ENCODE peak calls at places on chromosomes 12 and 14, in nine cellular contexts. T is EL; O is heart left ventricle; R is dermis microvascular lymphatic vessel endothelial cell; V is neural crest cell; S is CD8-positive, alpha-beta memory T cell; M is stimulated activated CD8-positive, alpha-beta memory T cell treated with anti-CD3 and anti-CD28 coated beads, Interleukin-2, amount 100 ng/mL, for 1 hour; C is M059J; W is HS-5. D is an unnamed sample.

GRCh38 chr14:101022121-101022520 is 118.6 kb upstream of the RTL1 start:
- DNase-seq in T (no peak), O (peak; percentile 13), R (no peak), V (no peak), S (no peak), M (no peak), C (no peak), W (no peak), D (no peak)

GRCh38 chr12:92089559-92089958 is 56.1 kb downstream of the BTG1 start:
- DNase-seq in T (no peak), O (no peak), R (no peak), V (no peak), S (no peak), M (no peak), C (no peak), W (no peak), D (no peak)

GRCh38 chr12:26369588-26369987 is 174.2 kb downstream of the SSPN start:
- DNase-seq in T (peak; percentile 83), O (no peak), R (peak; percentile 29), V (no peak), S (no peak), M (no peak), C (peak; percentile 88), W (peak; percentile 62), D (peak; percentile 20)

GRCh38 chr12:79174656-79175055 is 310.1 kb downstream of the SYT1 start:
- DNase-seq in T (peak; percentile 36), O (no peak), R (peak; percentile 81), V (no peak), S (no peak), M (no peak), C (peak; percentile 46), W (no peak), D (peak; percentile 20)

GRCh38 chr12:19130224-19131019 is 889 bp downstream of the PLEKHA5 start:
- DNase-seq in T (peak; percentile 38), O (peak; percentile 38), R (peak; percentile 27), V (peak; percentile 23), S (peak; percentile 11), M (no peak), C (peak; percentile 38), W (no peak), D (peak; percentile 15)

GRCh38 chr12:19131020-19131431 is 1.5 kb downstream of the PLEKHA5 start:
- DNase-seq in T (peak; percentile 57), O (no peak), R (peak; percentile 7), V (no peak), S (no peak), M (no peak), C (peak; percentile 72), W (peak; percentile 58), D (peak; percentile 43)

GRCh38 chr12:58204086-58204485 is 262.7 kb downstream of the ATP23 start:
- DNase-seq in T (peak; percentile 26), O (no peak), R (peak; percentile 79), V (no peak), S (no peak), M (no peak), C (peak; percentile 7), W (no peak), D (no peak)

GRCh38 chr12:34022079-34022830 is at the start of gene ALG10:
- DNase-seq in T (peak; percentile 98), O (peak; percentile 97), R (peak; percentile 97), V (peak; percentile 88), S (peak; percentile 91), M (peak; percentile 93), C (peak; percentile 98), W (peak; percentile 90), D (peak; percentile 84)

GRCh38 chr12:99983721-99984258 is 946 bp downstream of the ANKS1B start:
- DNase-seq in T (no peak), O (no peak), R (no peak), V (no peak), S (no peak), M (no peak), C (no peak), W (no peak), D (no peak)

GRCh38 chr12:99911076-99911475 is 73.7 kb downstream of the ANKS1B start:
- DNase-seq in T (peak; percentile 94), O (no peak), R (no peak), V (no peak), S (no peak), M (no peak), C (peak; percentile 96), W (peak; percentile 84), D (peak; percentile 44)

GRCh38 chr12:120121766-120122293 is 5.3 kb upstream of the RAB35 start:
- DNase-seq in T (no peak), O (no peak), R (no peak), V (no peak), S (no peak), M (no peak), C (no peak), W (no peak), D (no peak)

GRCh38 chr12:91781114-91781513 is 364.5 kb downstream of the BTG1 start:
- DNase-seq in T (no peak), O (no peak), R (peak; percentile 6), V (no peak), S (no peak), M (no peak), C (peak; percentile 21), W (no peak), D (no peak)

GRCh38 chr12:24153041-24153440 is 203.6 kb upstream of the SOX5 start:
- DNase-seq in T (no peak), O (no peak), R (no peak), V (no peak), S (no peak), M (no peak), C (no peak), W (no peak), D (no peak)

GRCh38 chr14:74400919-74401503 is 25.0 kb downstream of the SYNDIG1L start:
- DNase-seq in T (no peak), O (no peak), R (no peak), V (no peak), S (no peak), M (no peak), C (no peak), W (no peak), D (no peak)

GRCh38 chr12:89073027-89073398 is 279.3 kb downstream of the DUSP6 start:
- DNase-seq in T (peak; percentile 61), O (no peak), R (peak; percentile 84), V (no peak), S (no peak), M (no peak), C (peak; percentile 68), W (peak; percentile 88), D (no peak)

GRCh38 chr12:112349440-112349839 is 32.8 kb downstream of the HECTD4 start:
- DNase-seq in T (no peak), O (no peak), R (peak; percentile 31), V (no peak), S (no peak), M (no peak), C (no peak), W (no peak), D (no peak)

GRCh38 chr12:106551410-106551809 is 31.4 kb upstream of the RFX4 start:
- DNase-seq in T (no peak), O (no peak), R (no peak), V (no peak), S (no peak), M (no peak), C (no peak), W (no peak), D (no peak)

GRCh38 chr14:98082833-98083232 is 1189.2 kb downstream of the BCL11B start:
- DNase-seq in T (no peak), O (no peak), R (no peak), V (no peak), S (no peak), M (no peak), C (no peak), W (no peak), D (no peak)

GRCh38 chr12:95073698-95074520 is 491 bp upstream of the NR2C1 start:
- DNase-seq in T (no peak), O (no peak), R (no peak), V (no peak), S (no peak), M (no peak), C (no peak), W (no peak), D (no peak)

GRCh38 chr14:47284283-47284682 is 391.1 kb downstream of the MDGA2 start:
- DNase-seq in T (no peak), O (no peak), R (no peak), V (no peak), S (no peak), M (no peak), C (no peak), W (no peak), D (no peak)

GRCh38 chr12:51721281-51721940 is 127.1 kb downstream of the FIGNL2 start:
- DNase-seq in T (no peak), O (peak; percentile 30), R (peak; percentile 39), V (no peak), S (peak; percentile 2), M (no peak), C (no peak), W (no peak), D (no peak)

GRCh38 chr12:57089259-57090245 is 638 bp downstream of the NAB2 start:
- DNase-seq in T (peak; percentile 84), O (peak; percentile 90), R (peak; percentile 70), V (peak; percentile 67), S (peak; percentile 18), M (no peak), C (peak; percentile 42), W (peak; percentile 31), D (no peak)

GRCh38 chr12:50110127-50110761 is 1.8 kb upstream of the COX14 start:
- DNase-seq in T (peak; percentile 57), O (peak; percentile 52), R (no peak), V (no peak), S (no peak), M (no peak), C (peak; percentile 22), W (no peak), D (no peak)

GRCh38 chr12:124551268-124552144 is 15.9 kb downstream of the NCOR2 start:
- DNase-seq in T (no peak), O (peak; percentile 68), R (peak; percentile 30), V (no peak), S (no peak), M (no peak), C (peak; percentile 74), W (no peak), D (peak; percentile 59)

GRCh38 chr14:32800320-32800719 is 138.4 kb upstream of the NPAS3 start:
- DNase-seq in T (no peak), O (no peak), R (no peak), V (no peak), S (no peak), M (no peak), C (no peak), W (no peak), D (no peak)

GRCh38 chr14:53615254-53615653 is 341.4 kb downstream of the BMP4 start:
- DNase-seq in T (no peak), O (no peak), R (no peak), V (no peak), S (no peak), M (no peak), C (no peak), W (no peak), D (no peak)

GRCh38 chr14:74510211-74510931 is 16.8 kb downstream of the ISCA2 start:
- DNase-seq in T (peak; percentile 39), O (no peak), R (no peak), V (peak; percentile 44), S (no peak), M (no peak), C (peak; percentile 55), W (no peak), D (no peak)

GRCh38 chr14:36582011-36582873 is at the start of gene NKX2-8:
- DNase-seq in T (no peak), O (no peak), R (no peak), V (no peak), S (no peak), M (no peak), C (no peak), W (no peak), D (peak; percentile 45)

GRCh38 chr12:53097564-53098353 is at the start of gene IGFBP6:
- DNase-seq in T (peak; percentile 70), O (peak; percentile 74), R (peak; percentile 41), V (peak; percentile 36), S (peak; percentile 45), M (peak; percentile 12), C (peak; percentile 67), W (peak; percentile 29), D (peak; percentile 45)

GRCh38 chr12:4881665-4882064 is 28.0 kb upstream of the KCNA1 start:
- DNase-seq in T (no peak), O (peak; percentile 25), R (no peak), V (no peak), S (no peak), M (no peak), C (no peak), W (no peak), D (no peak)

GRCh38 chr14:70885343-70886014 is 21.8 kb upstream of the PCNX1 start:
- DNase-seq in T (no peak), O (no peak), R (no peak), V (no peak), S (no peak), M (no peak), C (no peak), W (no peak), D (no peak)